ENCODE peak calls at places on chromosome 9, in four cellular contexts. A is fibroblast of villous mesenchyme, S is lower leg skin, C is A549. D is an unnamed sample.

GRCh38 chr9:136831720-136832104 is 10.6 kb upstream of the AJM1 start:
- DNase-seq in A (no peak), S (no peak), C (no peak), D (no peak)

GRCh38 chr9:137308102-137308619 is 6.1 kb upstream of the NRARP start:
- DNase-seq in A (peak), C (peak), S (no peak), D (no peak)

GRCh38 chr9:109632817-109633216 is 134.7 kb upstream of the PTPN3 start:
- DNase-seq in S (no peak), C (no peak), A (no peak), D (no peak)

GRCh38 chr9:20996809-20997208 is 34.6 kb downstream of the HACD4 start:
- DNase-seq in A (no peak), C (no peak), S (no peak), D (no peak)

GRCh38 chr9:30774326-30774725 is 1610.1 kb upstream of the ACO1 start:
- DNase-seq in S (no peak), C (peak), A (no peak), D (peak)

GRCh38 chr9:123473226-123473625 is 117.2 kb downstream of the CRB2 start:
- DNase-seq in S (no peak), A (peak), C (no peak), D (peak)

GRCh38 chr9:127873886-127874285 is 3.6 kb downstream of the AK1 start:
- DNase-seq in S (no peak), A (no peak), C (no peak), D (no peak)

GRCh38 chr9:111997831-111998230 is 101.2 kb downstream of the UGCG start:
- DNase-seq in A (no peak), C (no peak), S (no peak), D (no peak)

GRCh38 chr9:20549053-20549452 is 73.2 kb downstream of the MLLT3 start:
- DNase-seq in C (no peak), S (no peak), A (no peak), D (no peak)

GRCh38 chr9:85743290-85744128 is 1.8 kb upstream of the AGTPBP1 start:
- DNase-seq in A (peak), S (peak), C (peak), D (peak)

GRCh38 chr9:121718063-121718462 is 66.6 kb downstream of the DAB2IP start:
- DNase-seq in S (no peak), A (peak), C (no peak), D (peak)

GRCh38 chr9:123401879-123402513 is 46.0 kb downstream of the CRB2 start:
- DNase-seq in S (no peak), C (peak), A (peak), D (peak)

GRCh38 chr9:4222357-4222756 is 77.5 kb downstream of the GLIS3 start:
- DNase-seq in A (no peak), S (no peak), C (peak), D (no peak)

GRCh38 chr9:100167912-100168775 is 69.1 kb downstream of the INVS start:
- DNase-seq in C (no peak), A (no peak), S (no peak), D (no peak)

GRCh38 chr9:131297903-131298302 is 8.4 kb downstream of the PLPP7 start:
- DNase-seq in C (no peak), A (peak), S (no peak), D (no peak)

GRCh38 chr9:76296561-76297276 is 97.5 kb downstream of the RFK start:
- DNase-seq in C (no peak), A (no peak), S (no peak), D (no peak)

GRCh38 chr9:92642041-92642451 is 27.9 kb downstream of the IPPK start:
- DNase-seq in S (no peak), A (no peak), C (no peak), D (no peak)

GRCh38 chr9:70668751-70669150 is 254.3 kb upstream of the KLF9 start:
- DNase-seq in S (no peak), A (no peak), C (no peak), D (no peak)

GRCh38 chr9:19229725-19230355 is 653 bp upstream of the DENND4C start:
- DNase-seq in S (no peak), C (peak), A (peak), D (peak)

GRCh38 chr9:104280711-104281110 is 186.6 kb downstream of the SMC2 start:
- DNase-seq in S (no peak), C (no peak), A (no peak), D (no peak)

GRCh38 chr9:114229236-114229635 is 73.9 kb downstream of the COL27A1 start:
- DNase-seq in A (no peak), C (no peak), S (no peak), D (no peak)

GRCh38 chr9:123104807-123105206 is 71.3 kb downstream of the GPR21 start:
- DNase-seq in S (no peak), A (no peak), C (no peak), D (no peak)

GRCh38 chr9:134058716-134059115 is 9.1 kb downstream of the BRD3 start:
- DNase-seq in C (no peak), A (no peak), S (no peak), D (no peak)

GRCh38 chr9:21591221-21592062 is 109.3 kb upstream of the IFNE start:
- DNase-seq in A (peak), S (peak), C (peak), D (no peak)

GRCh38 chr9:76773051-76773450 is 8.8 kb downstream of the PCA3 start:
- DNase-seq in A (peak), S (no peak), C (no peak), D (no peak)

GRCh38 chr9:84141762-84142370 is 161.3 kb downstream of the RMI1 start:
- DNase-seq in A (no peak), C (no peak), S (no peak), D (peak)

GRCh38 chr9:34187891-34188240 is 9.0 kb downstream of the UBAP1 start:
- DNase-seq in A (no peak), C (no peak), S (no peak), D (no peak)

GRCh38 chr9:34185778-34186551 is 7.1 kb downstream of the UBAP1 start:
- DNase-seq in A (peak), C (peak), S (peak), D (no peak)

GRCh38 chr9:34195143-34195542 is 16.3 kb downstream of the UBAP1 start:
- DNase-seq in C (no peak), A (no peak), S (no peak), D (no peak)

DNA sequence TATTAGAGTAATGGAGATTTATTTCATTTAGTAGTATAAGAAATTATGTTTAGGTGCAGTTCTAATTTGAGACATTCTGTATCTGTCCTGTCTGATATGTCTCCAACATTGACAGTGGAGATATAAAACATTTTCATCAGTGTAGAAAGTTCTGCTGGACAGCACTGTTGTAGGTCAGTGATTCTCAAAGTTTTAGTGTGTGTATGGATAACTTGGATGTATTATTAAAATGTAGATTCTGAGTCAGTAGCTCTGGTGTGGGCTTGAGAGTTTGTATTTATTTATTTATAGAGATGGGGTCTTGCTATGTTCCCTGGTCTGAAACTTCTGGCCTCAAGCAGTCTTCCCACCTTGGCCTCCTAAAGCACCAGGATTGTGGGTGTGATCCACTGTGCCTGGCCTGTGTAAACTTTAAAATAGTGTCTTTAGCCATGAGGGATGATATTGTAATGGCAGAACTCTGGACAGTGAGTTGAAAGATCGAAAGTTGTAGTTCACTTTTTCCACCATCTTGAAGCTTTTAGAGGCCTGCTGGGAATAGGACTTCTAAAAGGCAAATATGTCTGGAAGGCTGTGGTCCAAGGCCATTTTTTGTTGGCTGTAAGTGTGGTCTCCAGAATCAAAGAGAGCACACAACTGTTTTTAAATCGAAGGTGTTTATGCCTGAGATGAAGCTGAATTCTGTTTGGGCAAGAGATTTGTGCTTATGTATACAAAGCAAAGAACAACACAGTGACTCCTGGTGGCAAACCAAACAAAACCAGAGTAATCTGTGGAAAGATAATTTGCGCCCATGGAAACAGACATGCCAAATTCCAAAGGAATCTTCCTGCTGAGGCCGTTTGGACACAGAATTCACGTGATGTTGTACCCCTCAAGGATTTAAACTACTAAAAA is 12.4 kb downstream of the UBAP1 start:
- DNase-seq in S (no peak), C (peak), A (peak), D (no peak)
- TF ChIP-seq CTCF in S (no peak), C (peak), A (peak), D (no peak)

GRCh38 chr9:14405176-14405575 is 91.2 kb upstream of the NFIB start:
- DNase-seq in S (no peak), A (no peak), C (no peak), D (no peak)

GRCh38 chr9:14396171-14396570 is 82.2 kb upstream of the NFIB start:
- DNase-seq in C (no peak), A (no peak), S (no peak), D (no peak)

GRCh38 chr9:14399736-14400657 is 86.1 kb upstream of the NFIB start:
- DNase-seq in A (peak), S (no peak), C (no peak), D (no peak)

GRCh38 chr9:14403112-14403511 is 89.2 kb upstream of the NFIB start:
- DNase-seq in S (no peak), C (no peak), A (no peak), D (no peak)

GRCh38 chr9:14400658-14400995 is 86.7 kb upstream of the NFIB start:
- DNase-seq in C (peak), A (peak), S (peak), D (no peak)
- TF ChIP-seq CTCF in C (peak), A (peak), S (no peak), D (peak)

GRCh38 chr9:10479172-10479571 is 133.6 kb downstream of the PTPRD start:
- DNase-seq in C (peak), S (no peak), A (no peak), D (no peak)
- TF ChIP-seq CTCF in C (no peak), S (no peak), A (peak), D (peak)

GRCh38 chr9:1434082-1434481 is 383.9 kb downstream of the DMRT2 start:
- DNase-seq in C (no peak), S (no peak), A (no peak), D (no peak)
- TF ChIP-seq CTCF in C (no peak), S (no peak), A (no peak), D (peak)

DNA sequence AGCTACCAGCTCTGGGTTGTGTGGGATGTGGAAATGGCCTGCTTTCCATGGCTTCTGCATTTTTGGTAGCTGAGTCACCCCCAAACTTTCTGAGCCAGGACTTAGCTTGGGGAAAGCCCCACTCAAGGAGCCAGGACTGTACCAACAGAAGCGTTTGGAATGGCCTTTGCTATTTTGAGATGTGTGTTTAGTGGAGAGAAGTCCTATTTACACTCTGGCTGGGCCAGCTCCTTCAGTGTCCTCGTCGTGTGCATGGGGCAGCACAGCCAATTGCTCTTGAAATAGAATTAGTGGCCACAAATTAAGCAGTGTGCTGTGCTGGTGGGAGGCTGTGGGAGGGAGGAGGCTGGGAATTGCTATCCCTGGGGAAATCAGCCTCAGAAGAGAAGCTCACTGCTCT is 51.6 kb downstream of the ENTREP1 start:
- DNase-seq in A (peak), S (no peak), C (peak), D (no peak)
- TF ChIP-seq CTCF in A (no peak), S (no peak), C (no peak), D (no peak)

DNA sequence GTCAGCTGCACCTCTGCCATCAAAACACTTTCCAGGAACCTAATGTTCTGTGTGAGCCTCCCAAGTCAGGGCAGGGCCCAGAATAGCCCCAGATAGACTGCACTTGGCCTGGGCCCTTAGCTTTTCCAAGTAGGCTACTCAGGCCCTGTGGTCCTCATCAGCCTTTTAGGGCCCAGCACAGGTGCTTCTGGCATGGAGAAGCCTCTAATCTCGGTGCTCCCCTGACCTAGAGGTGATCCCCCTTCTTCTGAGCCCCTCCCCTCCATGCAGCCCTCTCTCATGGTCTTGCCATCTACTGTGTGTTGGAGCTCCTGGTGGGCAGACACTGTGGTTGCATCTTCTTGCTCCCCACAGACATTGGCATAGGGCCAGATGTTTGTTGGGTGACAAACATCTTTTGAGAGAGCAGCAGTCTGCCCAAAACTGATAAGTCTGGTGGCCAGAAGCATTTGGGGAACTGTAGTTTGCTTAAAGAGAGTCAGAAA is 28.1 kb downstream of the FRMPD1 start:
- DNase-seq in C (peak), S (no peak), A (no peak), D (no peak)
- TF ChIP-seq CTCF in C (no peak), S (no peak), A (no peak), D (no peak)

GRCh38 chr9:95087659-95088242 is 229.8 kb downstream of the FANCC start:
- DNase-seq in S (no peak), C (peak), A (peak), D (no peak)
- TF ChIP-seq CTCF in S (no peak), C (peak), A (peak), D (no peak)

GRCh38 chr9:132800038-132800648 is 77.9 kb downstream of the AK8 start:
- DNase-seq in C (peak), A (peak), S (peak), D (peak)

GRCh38 chr9:132801659-132802058 is 76.4 kb downstream of the AK8 start:
- DNase-seq in A (no peak), S (no peak), C (no peak), D (no peak)

GRCh38 chr9:132798817-132799790 is 79.0 kb downstream of the AK8 start:
- DNase-seq in A (peak), S (no peak), C (no peak), D (no peak)

GRCh38 chr9:132804576-132805295 is 73.3 kb downstream of the AK8 start:
- DNase-seq in S (no peak), A (no peak), C (no peak), D (peak)

GRCh38 chr9:132802121-132802795 is 75.8 kb downstream of the AK8 start:
- DNase-seq in C (no peak), S (no peak), A (no peak), D (no peak)
- TF ChIP-seq CTCF in C (no peak), S (no peak), A (no peak), D (no peak)

GRCh38 chr9:105637787-105638395 is 24.4 kb upstream of the TAL2 start:
- DNase-seq in S (no peak), C (no peak), A (peak), D (no peak)
- TF ChIP-seq CTCF in S (no peak), C (peak), A (peak), D (peak)